ENCODE peak calls at places on chromosome 4, in five cellular contexts. V is kidney tubule cell, U is GM13977, D is activated T-cell treated with anti-CD3 and anti-CD28 coated beads for 1 hour, R is cardiac fibroblast. N is an unnamed sample.

GRCh38 chr4:151798678-151799416 is 38.0 kb upstream of the GATB start:
- DNase-seq in V (peak; percentile 46), U (peak; percentile 25), D (no peak), R (no peak), N (no peak)

GRCh38 chr4:85672116-85672515 is 197.2 kb downstream of the ARHGAP24 start:
- DNase-seq in V (no peak), U (no peak), D (no peak), R (no peak), N (no peak)

GRCh38 chr4:129550281-129550785 is 454.4 kb downstream of the C4orf33 start:
- DNase-seq in V (no peak), U (no peak), D (no peak), R (peak; percentile 26), N (no peak)

GRCh38 chr4:179110356-179110755 is 1668.1 kb upstream of the AGA start:
- DNase-seq in V (peak; percentile 88), U (no peak), D (no peak), R (peak; percentile 6), N (peak; percentile 81)

GRCh38 chr4:18722748-18723191 is 701.2 kb upstream of the LCORL start:
- DNase-seq in V (peak; percentile 49), U (no peak), D (no peak), R (no peak), N (no peak)

GRCh38 chr4:128639586-128640270 is 169.8 kb upstream of the JADE1 start:
- DNase-seq in V (no peak), U (no peak), D (no peak), R (peak; percentile 19), N (no peak)

GRCh38 chr4:99356992-99357391 is 4.4 kb upstream of the ADH1C start:
- DNase-seq in V (no peak), U (no peak), D (no peak), R (no peak), N (no peak)

GRCh38 chr4:120902925-120903324 is 19.6 kb downstream of the PRDM5 start:
- DNase-seq in V (no peak), U (no peak), D (no peak), R (no peak), N (no peak)

GRCh38 chr4:183758006-183758734 is 99.1 kb downstream of the TRAPPC11 start:
- DNase-seq in V (no peak), U (no peak), D (no peak), R (peak; percentile 35), N (no peak)

GRCh38 chr4:6348408-6348807 is 78.8 kb downstream of the WFS1 start:
- DNase-seq in V (no peak), U (no peak), D (no peak), R (no peak), N (no peak)

GRCh38 chr4:73718375-73719373 is 21.7 kb upstream of the CXCL8 start:
- DNase-seq in V (peak; percentile 85), U (peak; percentile 25), D (no peak), R (no peak), N (no peak)

GRCh38 chr4:87804871-87805270 is 5.5 kb downstream of the IBSP start:
- DNase-seq in V (peak; percentile 32), U (no peak), D (no peak), R (no peak), N (no peak)

GRCh38 chr4:142236268-142236667 is 599.9 kb downstream of the IL15 start:
- DNase-seq in V (no peak), U (no peak), D (no peak), R (no peak), N (no peak)

GRCh38 chr4:26491449-26492170 is 1.3 kb upstream of the CCKAR start:
- DNase-seq in V (no peak), U (no peak), D (no peak), R (no peak), N (no peak)

GRCh38 chr4:7375427-7375826 is 59.3 kb downstream of the PSAPL1 start:
- DNase-seq in V (no peak), U (no peak), D (no peak), R (no peak), N (no peak)

GRCh38 chr4:94588900-94589693 is 137.4 kb downstream of the PDLIM5 start:
- DNase-seq in V (no peak), U (no peak), D (no peak), R (no peak), N (no peak)

GRCh38 chr4:80094191-80094590 is 21.2 kb upstream of the ANTXR2 start:
- DNase-seq in V (no peak), U (no peak), D (no peak), R (peak; percentile 65), N (no peak)

GRCh38 chr4:184409502-184409901 is 64.8 kb downstream of the IRF2 start:
- DNase-seq in V (no peak), U (no peak), D (no peak), R (no peak), N (no peak)

GRCh38 chr4:4791299-4791798 is 68.1 kb upstream of the MSX1 start:
- DNase-seq in V (no peak), U (no peak), D (no peak), R (no peak), N (no peak)

GRCh38 chr4:181528570-181529184 is 714.5 kb upstream of the TENM3 start:
- DNase-seq in V (peak; percentile 74), U (peak; percentile 34), D (no peak), R (peak; percentile 75), N (peak; percentile 65)

GRCh38 chr4:176654565-176655216 is 138.0 kb downstream of the VEGFC start:
- DNase-seq in V (no peak), U (no peak), D (no peak), R (no peak), N (no peak)

GRCh38 chr4:71189471-71189870 is 149.3 kb upstream of the SLC4A4 start:
- DNase-seq in V (no peak), U (no peak), D (no peak), R (peak; percentile 53), N (peak; percentile 74)

GRCh38 chr4:2792396-2792710 is 532 bp upstream of the SH3BP2 start:
- DNase-seq in V (no peak), U (no peak), D (no peak), R (no peak), N (no peak)

GRCh38 chr4:86387013-86387412 is 27.2 kb upstream of the MAPK10 start:
- DNase-seq in V (no peak), U (no peak), D (no peak), R (no peak), N (no peak)

GRCh38 chr4:109177411-109177810 is 125.0 kb downstream of the COL25A1 start:
- DNase-seq in V (no peak), U (no peak), D (no peak), R (no peak), N (no peak)

GRCh38 chr4:54213812-54214211 is 15.3 kb upstream of the PDGFRA start:
- DNase-seq in V (no peak), U (no peak), D (no peak), R (peak; percentile 70), N (no peak)

GRCh38 chr4:135741583-135741982 is 1540.0 kb upstream of the PABPC4L start:
- DNase-seq in V (peak; percentile 83), U (no peak), D (no peak), R (no peak), N (no peak)

GRCh38 chr4:123889376-123889945 is 492.9 kb downstream of the SPRY1 start:
- DNase-seq in V (no peak), U (no peak), D (no peak), R (peak; percentile 93), N (no peak)

GRCh38 chr4:180598281-180598680 is 1644.9 kb upstream of the TENM3 start:
- DNase-seq in V (peak; percentile 60), U (no peak), D (no peak), R (no peak), N (no peak)

GRCh38 chr4:11966782-11967181 is 538.1 kb upstream of the HS3ST1 start:
- DNase-seq in V (no peak), U (no peak), D (no peak), R (no peak), N (no peak)

N was measured in brain microvascular endothelial cell.